ENCODE peak calls at places on chromosomes 16 and 17, in ten cellular contexts. One of them, this sample, is unnamed.

GRCh38 chr17:33871720-33872535 is 383.2 kb upstream of the CCL2 start:
- DNase-seq in NCI-H1092 treated with DMSO at 0.1 percent for 48 hours: no peak
- DNase-seq in stomach: no peak
- DNase-seq in occipital lobe: no peak
- DNase-seq in fibroblast of lung: peak; percentile 85
- DNase-seq in GM19239: no peak
- DNase-seq in AG09319: no peak
- DNase-seq in HEK293T: no peak
- DNase-seq in EL: peak; percentile 13
- DNase-seq in stimulated activated CD4-positive, alpha-beta T cell treated with anti-CD3 and anti-CD28 coated beads, Interleukin-15, amount 100 ng/mL, for 1 hour: no peak
- DNase-seq in this sample: no peak

GRCh38 chr16:7405166-7405565 is 72.5 kb downstream of the RBFOX1 start:
- DNase-seq in EL: no peak
- DNase-seq in GM19239: no peak
- DNase-seq in occipital lobe: peak; percentile 80
- DNase-seq in HEK293T: peak; percentile 15
- DNase-seq in fibroblast of lung: no peak
- DNase-seq in stimulated activated CD4-positive, alpha-beta T cell treated with anti-CD3 and anti-CD28 coated beads, Interleukin-15, amount 100 ng/mL, for 1 hour: no peak
- DNase-seq in AG09319: no peak
- DNase-seq in stomach: peak; percentile 27
- DNase-seq in NCI-H1092 treated with DMSO at 0.1 percent for 48 hours: peak; percentile 83
- DNase-seq in this sample: no peak

GRCh38 chr16:2156849-2157224 is 1.3 kb downstream of the TRAF7 start:
- DNase-seq in GM19239: no peak
- DNase-seq in NCI-H1092 treated with DMSO at 0.1 percent for 48 hours: no peak
- DNase-seq in HEK293T: no peak
- DNase-seq in stomach: no peak
- DNase-seq in EL: no peak
- DNase-seq in fibroblast of lung: no peak
- DNase-seq in AG09319: no peak
- DNase-seq in occipital lobe: no peak
- DNase-seq in stimulated activated CD4-positive, alpha-beta T cell treated with anti-CD3 and anti-CD28 coated beads, Interleukin-15, amount 100 ng/mL, for 1 hour: no peak
- DNase-seq in this sample: no peak

GRCh38 chr17:49018116-49018612 is 21.0 kb downstream of the IGF2BP1 start:
- DNase-seq in fibroblast of lung: no peak
- DNase-seq in EL: no peak
- DNase-seq in stomach: no peak
- DNase-seq in occipital lobe: no peak
- DNase-seq in NCI-H1092 treated with DMSO at 0.1 percent for 48 hours: no peak
- DNase-seq in AG09319: no peak
- DNase-seq in stimulated activated CD4-positive, alpha-beta T cell treated with anti-CD3 and anti-CD28 coated beads, Interleukin-15, amount 100 ng/mL, for 1 hour: no peak
- DNase-seq in GM19239: no peak
- DNase-seq in HEK293T: no peak
- DNase-seq in this sample: no peak

GRCh38 chr17:72511874-72512273 is 391.1 kb downstream of the SOX9 start:
- DNase-seq in stomach: peak; percentile 37
- DNase-seq in AG09319: no peak
- DNase-seq in occipital lobe: no peak
- DNase-seq in EL: no peak
- DNase-seq in NCI-H1092 treated with DMSO at 0.1 percent for 48 hours: no peak
- DNase-seq in HEK293T: no peak
- DNase-seq in GM19239: no peak
- DNase-seq in stimulated activated CD4-positive, alpha-beta T cell treated with anti-CD3 and anti-CD28 coated beads, Interleukin-15, amount 100 ng/mL, for 1 hour: no peak
- DNase-seq in fibroblast of lung: no peak
- DNase-seq in this sample: no peak

GRCh38 chr17:76736349-76737081 is 616 bp downstream of the SRSF2 start:
- DNase-seq in EL: peak; percentile 43
- DNase-seq in stomach: peak; percentile 81
- DNase-seq in stimulated activated CD4-positive, alpha-beta T cell treated with anti-CD3 and anti-CD28 coated beads, Interleukin-15, amount 100 ng/mL, for 1 hour: peak; percentile 59
- DNase-seq in HEK293T: peak; percentile 46
- DNase-seq in AG09319: peak; percentile 39
- DNase-seq in fibroblast of lung: peak; percentile 50
- DNase-seq in occipital lobe: peak; percentile 49
- DNase-seq in GM19239: no peak
- DNase-seq in NCI-H1092 treated with DMSO at 0.1 percent for 48 hours: peak; percentile 57
- DNase-seq in this sample: peak; percentile 73

GRCh38 chr17:57164814-57165213 is 79.8 kb downstream of the AKAP1 start:
- DNase-seq in HEK293T: no peak
- DNase-seq in stomach: no peak
- DNase-seq in GM19239: no peak
- DNase-seq in AG09319: no peak
- DNase-seq in stimulated activated CD4-positive, alpha-beta T cell treated with anti-CD3 and anti-CD28 coated beads, Interleukin-15, amount 100 ng/mL, for 1 hour: no peak
- DNase-seq in NCI-H1092 treated with DMSO at 0.1 percent for 48 hours: no peak
- DNase-seq in EL: no peak
- DNase-seq in fibroblast of lung: no peak
- DNase-seq in occipital lobe: no peak
- DNase-seq in this sample: no peak

GRCh38 chr16:2143874-2144485 is 4.4 kb upstream of the RAB26 start:
- DNase-seq in stomach: no peak
- DNase-seq in NCI-H1092 treated with DMSO at 0.1 percent for 48 hours: no peak
- DNase-seq in GM19239: no peak
- DNase-seq in fibroblast of lung: no peak
- DNase-seq in HEK293T: no peak
- DNase-seq in AG09319: no peak
- DNase-seq in occipital lobe: no peak
- DNase-seq in stimulated activated CD4-positive, alpha-beta T cell treated with anti-CD3 and anti-CD28 coated beads, Interleukin-15, amount 100 ng/mL, for 1 hour: no peak
- DNase-seq in EL: no peak
- DNase-seq in this sample: no peak

GRCh38 chr17:1344521-1344920 is 55.5 kb downstream of the YWHAE start:
- DNase-seq in EL: no peak
- DNase-seq in occipital lobe: no peak
- DNase-seq in stimulated activated CD4-positive, alpha-beta T cell treated with anti-CD3 and anti-CD28 coated beads, Interleukin-15, amount 100 ng/mL, for 1 hour: no peak
- DNase-seq in GM19239: no peak
- DNase-seq in fibroblast of lung: no peak
- DNase-seq in stomach: no peak
- DNase-seq in AG09319: no peak
- DNase-seq in HEK293T: no peak
- DNase-seq in NCI-H1092 treated with DMSO at 0.1 percent for 48 hours: no peak
- DNase-seq in this sample: no peak

GRCh38 chr17:78933959-78934568 is 8.9 kb upstream of the TIMP2 start:
- DNase-seq in fibroblast of lung: peak; percentile 99
- DNase-seq in NCI-H1092 treated with DMSO at 0.1 percent for 48 hours: peak; percentile 78
- DNase-seq in GM19239: no peak
- DNase-seq in stomach: peak; percentile 96
- DNase-seq in AG09319: peak; percentile 97
- DNase-seq in occipital lobe: peak; percentile 79
- DNase-seq in EL: peak; percentile 99
- DNase-seq in stimulated activated CD4-positive, alpha-beta T cell treated with anti-CD3 and anti-CD28 coated beads, Interleukin-15, amount 100 ng/mL, for 1 hour: no peak
- DNase-seq in HEK293T: peak; percentile 67
- DNase-seq in this sample: no peak

GRCh38 chr16:76583466-76583865 is 306.3 kb downstream of the CNTNAP4 start:
- DNase-seq in HEK293T: no peak
- DNase-seq in EL: no peak
- DNase-seq in AG09319: no peak
- DNase-seq in fibroblast of lung: no peak
- DNase-seq in stimulated activated CD4-positive, alpha-beta T cell treated with anti-CD3 and anti-CD28 coated beads, Interleukin-15, amount 100 ng/mL, for 1 hour: no peak
- DNase-seq in stomach: no peak
- DNase-seq in occipital lobe: peak; percentile 26
- DNase-seq in GM19239: no peak
- DNase-seq in NCI-H1092 treated with DMSO at 0.1 percent for 48 hours: peak; percentile 96
- DNase-seq in this sample: no peak

GRCh38 chr17:66625321-66625767 is 209.6 kb upstream of the CACNG5 start:
- DNase-seq in HEK293T: peak; percentile 46
- DNase-seq in NCI-H1092 treated with DMSO at 0.1 percent for 48 hours: peak; percentile 23
- DNase-seq in GM19239: no peak
- DNase-seq in EL: peak; percentile 42
- DNase-seq in occipital lobe: no peak
- DNase-seq in AG09319: no peak
- DNase-seq in fibroblast of lung: peak; percentile 26
- DNase-seq in stimulated activated CD4-positive, alpha-beta T cell treated with anti-CD3 and anti-CD28 coated beads, Interleukin-15, amount 100 ng/mL, for 1 hour: no peak
- DNase-seq in stomach: no peak
- DNase-seq in this sample: no peak

GRCh38 chr17:34366529-34367107 is 3.6 kb upstream of the CCL1 start:
- DNase-seq in GM19239: no peak
- DNase-seq in HEK293T: no peak
- DNase-seq in stimulated activated CD4-positive, alpha-beta T cell treated with anti-CD3 and anti-CD28 coated beads, Interleukin-15, amount 100 ng/mL, for 1 hour: no peak
- DNase-seq in occipital lobe: no peak
- DNase-seq in NCI-H1092 treated with DMSO at 0.1 percent for 48 hours: no peak
- DNase-seq in AG09319: no peak
- DNase-seq in fibroblast of lung: no peak
- DNase-seq in EL: no peak
- DNase-seq in stomach: no peak
- DNase-seq in this sample: peak; percentile 1

GRCh38 chr17:6361733-6362132 is 73.2 kb downstream of the AIPL1 start:
- DNase-seq in stomach: no peak
- DNase-seq in fibroblast of lung: no peak
- DNase-seq in AG09319: no peak
- DNase-seq in occipital lobe: no peak
- DNase-seq in stimulated activated CD4-positive, alpha-beta T cell treated with anti-CD3 and anti-CD28 coated beads, Interleukin-15, amount 100 ng/mL, for 1 hour: no peak
- DNase-seq in EL: peak; percentile 15
- DNase-seq in GM19239: peak; percentile 29
- DNase-seq in NCI-H1092 treated with DMSO at 0.1 percent for 48 hours: no peak
- DNase-seq in HEK293T: peak; percentile 59
- DNase-seq in this sample: no peak

GRCh38 chr16:23334421-23334853 is 32.3 kb downstream of the SCNN1B start:
- DNase-seq in NCI-H1092 treated with DMSO at 0.1 percent for 48 hours: no peak
- DNase-seq in stomach: no peak
- DNase-seq in GM19239: peak; percentile 22
- DNase-seq in EL: no peak
- DNase-seq in occipital lobe: no peak
- DNase-seq in stimulated activated CD4-positive, alpha-beta T cell treated with anti-CD3 and anti-CD28 coated beads, Interleukin-15, amount 100 ng/mL, for 1 hour: no peak
- DNase-seq in AG09319: no peak
- DNase-seq in fibroblast of lung: no peak
- DNase-seq in HEK293T: no peak
- DNase-seq in this sample: no peak

GRCh38 chr16:56610017-56610608 is 1.7 kb downstream of the MT2A start:
- DNase-seq in EL: peak; percentile 91
- DNase-seq in NCI-H1092 treated with DMSO at 0.1 percent for 48 hours: no peak
- DNase-seq in HEK293T: no peak
- DNase-seq in AG09319: no peak
- DNase-seq in stimulated activated CD4-positive, alpha-beta T cell treated with anti-CD3 and anti-CD28 coated beads, Interleukin-15, amount 100 ng/mL, for 1 hour: peak; percentile 17
- DNase-seq in GM19239: no peak
- DNase-seq in fibroblast of lung: peak; percentile 96
- DNase-seq in stomach: peak; percentile 47
- DNase-seq in occipital lobe: no peak
- DNase-seq in this sample: peak; percentile 90

GRCh38 chr16:15897386-15897785 is 9.0 kb upstream of the CEP20 start:
- DNase-seq in occipital lobe: no peak
- DNase-seq in GM19239: no peak
- DNase-seq in NCI-H1092 treated with DMSO at 0.1 percent for 48 hours: no peak
- DNase-seq in stomach: no peak
- DNase-seq in fibroblast of lung: no peak
- DNase-seq in stimulated activated CD4-positive, alpha-beta T cell treated with anti-CD3 and anti-CD28 coated beads, Interleukin-15, amount 100 ng/mL, for 1 hour: no peak
- DNase-seq in HEK293T: no peak
- DNase-seq in AG09319: no peak
- DNase-seq in EL: no peak
- DNase-seq in this sample: no peak

GRCh38 chr17:73787721-73788051 is 143.4 kb upstream of the SDK2 start:
- DNase-seq in stimulated activated CD4-positive, alpha-beta T cell treated with anti-CD3 and anti-CD28 coated beads, Interleukin-15, amount 100 ng/mL, for 1 hour: no peak
- DNase-seq in stomach: peak; percentile 3
- DNase-seq in HEK293T: no peak
- DNase-seq in occipital lobe: no peak
- DNase-seq in GM19239: no peak
- DNase-seq in NCI-H1092 treated with DMSO at 0.1 percent for 48 hours: no peak
- DNase-seq in EL: no peak
- DNase-seq in fibroblast of lung: no peak
- DNase-seq in AG09319: no peak
- DNase-seq in this sample: no peak

GRCh38 chr17:41325611-41326010 is 10.1 kb upstream of the KRTAP17-1 start:
- DNase-seq in stomach: no peak
- DNase-seq in NCI-H1092 treated with DMSO at 0.1 percent for 48 hours: no peak
- DNase-seq in occipital lobe: no peak
- DNase-seq in fibroblast of lung: no peak
- DNase-seq in HEK293T: no peak
- DNase-seq in AG09319: no peak
- DNase-seq in EL: no peak
- DNase-seq in GM19239: no peak
- DNase-seq in stimulated activated CD4-positive, alpha-beta T cell treated with anti-CD3 and anti-CD28 coated beads, Interleukin-15, amount 100 ng/mL, for 1 hour: no peak
- DNase-seq in this sample: no peak

GRCh38 chr17:14340968-14341412 is 40.1 kb downstream of the HS3ST3B1 start:
- DNase-seq in occipital lobe: no peak
- DNase-seq in NCI-H1092 treated with DMSO at 0.1 percent for 48 hours: no peak
- DNase-seq in AG09319: no peak
- DNase-seq in EL: no peak
- DNase-seq in fibroblast of lung: no peak
- DNase-seq in stimulated activated CD4-positive, alpha-beta T cell treated with anti-CD3 and anti-CD28 coated beads, Interleukin-15, amount 100 ng/mL, for 1 hour: no peak
- DNase-seq in stomach: no peak
- DNase-seq in GM19239: no peak
- DNase-seq in HEK293T: peak; percentile 27
- DNase-seq in this sample: no peak

GRCh38 chr17:56392274-56392673 is 201.2 kb upstream of the NOG start:
- DNase-seq in EL: no peak
- DNase-seq in stimulated activated CD4-positive, alpha-beta T cell treated with anti-CD3 and anti-CD28 coated beads, Interleukin-15, amount 100 ng/mL, for 1 hour: no peak
- DNase-seq in GM19239: no peak
- DNase-seq in stomach: no peak
- DNase-seq in HEK293T: no peak
- DNase-seq in occipital lobe: no peak
- DNase-seq in NCI-H1092 treated with DMSO at 0.1 percent for 48 hours: no peak
- DNase-seq in fibroblast of lung: peak; percentile 11
- DNase-seq in AG09319: no peak
- DNase-seq in this sample: no peak

GRCh38 chr16:8848231-8848938 is 20.4 kb downstream of the CARHSP1 start:
- DNase-seq in GM19239: no peak
- DNase-seq in occipital lobe: no peak
- DNase-seq in stomach: no peak
- DNase-seq in NCI-H1092 treated with DMSO at 0.1 percent for 48 hours: no peak
- DNase-seq in fibroblast of lung: no peak
- DNase-seq in HEK293T: no peak
- DNase-seq in AG09319: no peak
- DNase-seq in stimulated activated CD4-positive, alpha-beta T cell treated with anti-CD3 and anti-CD28 coated beads, Interleukin-15, amount 100 ng/mL, for 1 hour: no peak
- DNase-seq in EL: no peak
- DNase-seq in this sample: no peak

GRCh38 chr17:38752930-38753506 is 477 bp downstream of the PSMB3 start:
- DNase-seq in GM19239: no peak
- DNase-seq in EL: peak; percentile 40
- DNase-seq in fibroblast of lung: no peak
- DNase-seq in HEK293T: no peak
- DNase-seq in AG09319: no peak
- DNase-seq in stimulated activated CD4-positive, alpha-beta T cell treated with anti-CD3 and anti-CD28 coated beads, Interleukin-15, amount 100 ng/mL, for 1 hour: no peak
- DNase-seq in NCI-H1092 treated with DMSO at 0.1 percent for 48 hours: no peak
- DNase-seq in stomach: no peak
- DNase-seq in occipital lobe: no peak
- DNase-seq in this sample: no peak

GRCh38 chr17:80981062-80981902 is 10.4 kb upstream of the CHMP6 start:
- DNase-seq in HEK293T: peak; percentile 88
- DNase-seq in occipital lobe: no peak
- DNase-seq in AG09319: no peak
- DNase-seq in stomach: no peak
- DNase-seq in stimulated activated CD4-positive, alpha-beta T cell treated with anti-CD3 and anti-CD28 coated beads, Interleukin-15, amount 100 ng/mL, for 1 hour: no peak
- DNase-seq in GM19239: no peak
- DNase-seq in NCI-H1092 treated with DMSO at 0.1 percent for 48 hours: no peak
- DNase-seq in fibroblast of lung: no peak
- DNase-seq in EL: no peak
- DNase-seq in this sample: peak; percentile 18

GRCh38 chr16:22322021-22322471 is 24.8 kb downstream of the POLR3E start:
- DNase-seq in occipital lobe: no peak
- DNase-seq in EL: no peak
- DNase-seq in fibroblast of lung: no peak
- DNase-seq in HEK293T: no peak
- DNase-seq in NCI-H1092 treated with DMSO at 0.1 percent for 48 hours: no peak
- DNase-seq in stimulated activated CD4-positive, alpha-beta T cell treated with anti-CD3 and anti-CD28 coated beads, Interleukin-15, amount 100 ng/mL, for 1 hour: no peak
- DNase-seq in GM19239: no peak
- DNase-seq in stomach: no peak
- DNase-seq in AG09319: no peak
- DNase-seq in this sample: no peak

GRCh38 chr17:29723283-29724047 is 100.8 kb upstream of the CORO6 start:
- DNase-seq in occipital lobe: no peak
- DNase-seq in NCI-H1092 treated with DMSO at 0.1 percent for 48 hours: no peak
- DNase-seq in fibroblast of lung: no peak
- DNase-seq in stimulated activated CD4-positive, alpha-beta T cell treated with anti-CD3 and anti-CD28 coated beads, Interleukin-15, amount 100 ng/mL, for 1 hour: no peak
- DNase-seq in stomach: no peak
- DNase-seq in HEK293T: no peak
- DNase-seq in AG09319: no peak
- DNase-seq in EL: no peak
- DNase-seq in GM19239: no peak
- DNase-seq in this sample: no peak

GRCh38 chr17:79681628-79682261 is 49.0 kb upstream of the ENPP7 start:
- DNase-seq in occipital lobe: no peak
- DNase-seq in stimulated activated CD4-positive, alpha-beta T cell treated with anti-CD3 and anti-CD28 coated beads, Interleukin-15, amount 100 ng/mL, for 1 hour: no peak
- DNase-seq in fibroblast of lung: no peak
- DNase-seq in HEK293T: no peak
- DNase-seq in EL: no peak
- DNase-seq in stomach: no peak
- DNase-seq in NCI-H1092 treated with DMSO at 0.1 percent for 48 hours: no peak
- DNase-seq in GM19239: no peak
- DNase-seq in AG09319: no peak
- DNase-seq in this sample: no peak

GRCh38 chr17:58321571-58322525 is 6.7 kb downstream of the TSPOAP1 start:
- DNase-seq in NCI-H1092 treated with DMSO at 0.1 percent for 48 hours: no peak
- DNase-seq in AG09319: no peak
- DNase-seq in fibroblast of lung: no peak
- DNase-seq in HEK293T: no peak
- DNase-seq in stomach: no peak
- DNase-seq in stimulated activated CD4-positive, alpha-beta T cell treated with anti-CD3 and anti-CD28 coated beads, Interleukin-15, amount 100 ng/mL, for 1 hour: no peak
- DNase-seq in GM19239: no peak
- DNase-seq in occipital lobe: no peak
- DNase-seq in EL: no peak
- DNase-seq in this sample: no peak